ENCODE peak calls at places on chromosomes 3 and 15, in six cellular contexts. A is neural progenitor cell, E is transverse colon, L is PC-3, X is IMR-90, V is A549. G is an unnamed sample. For H3K4me1 and H3K9me3, the result is how much of the 10 kb centered on the place peaks cover.

GRCh38 chr3:83500422-83500821 is 1458.4 kb upstream of the CADM2 start:
- DNase-seq in A (no peak), E (no peak), L (peak), X (no peak), V (peak), G (no peak)

GRCh38 chr3:136787226-136787793 is 31.6 kb upstream of the SLC35G2 start:
- DNase-seq in A (no peak), E (peak), L (no peak), X (peak), V (no peak), G (peak)

GRCh38 chr3:130850044-130850797 is 43.7 kb upstream of the ATP2C1 start:
- DNase-seq in A (no peak), E (no peak), L (peak), X (peak), V (peak), G (peak)

GRCh38 chr3:167872941-167873340 is 137.4 kb downstream of the SERPINI1 start:
- DNase-seq in A (no peak), E (no peak), L (peak), X (no peak), V (no peak), G (no peak)

GRCh38 chr3:190041333-190042041 is 79.2 kb downstream of the P3H2 start:
- DNase-seq in A (peak), E (no peak), L (no peak), X (peak), V (no peak), G (peak)

GRCh38 chr3:11495948-11496557 is 147.7 kb downstream of the VGLL4 start:
- DNase-seq in A (peak), E (no peak), L (no peak), X (no peak), V (no peak), G (no peak)

GRCh38 chr3:46667657-46668056 is 25.8 kb downstream of the ALS2CL start:
- DNase-seq in A (no peak), E (peak), L (no peak), X (no peak), V (no peak), G (no peak)

GRCh38 chr3:175511219-175511780 is 652.2 kb downstream of the NAALADL2 start:
- DNase-seq in A (no peak), E (no peak), L (no peak), X (no peak), V (no peak), G (no peak)

GRCh38 chr15:75696303-75696657 is 16.4 kb downstream of the CSPG4 start:
- DNase-seq in A (no peak), E (no peak), L (no peak), X (no peak), V (no peak), G (no peak)

GRCh38 chr3:168545591-168545990 is 449.9 kb upstream of the GOLIM4 start:
- DNase-seq in A (peak), E (no peak), L (no peak), X (peak), V (no peak), G (no peak)

GRCh38 chr3:134449277-134449676 is 36.5 kb downstream of the ANAPC13 start:
- DNase-seq in A (peak), E (peak), L (peak), X (peak), V (peak), G (peak)

GRCh38 chr3:161349529-161350278 is 21.6 kb downstream of the SPTSSB start:
- DNase-seq in A (no peak), E (no peak), L (peak), X (peak), V (peak), G (peak)

GRCh38 chr3:133117342-133117741 is 79.2 kb downstream of the TMEM108 start:
- DNase-seq in A (no peak), E (no peak), L (no peak), X (no peak), V (no peak), G (no peak)

GRCh38 chr3:133749427-133750200 is 3.4 kb downstream of the TF start:
- DNase-seq in A (no peak), E (no peak), L (no peak), X (no peak), V (no peak), G (no peak)

GRCh38 chr3:33883538-33884203 is 85.2 kb downstream of the PDCD6IP start:
- DNase-seq in A (peak), E (no peak), L (peak), X (peak), V (peak), G (peak)

GRCh38 chr15:66891776-66892175 is 173.6 kb upstream of the SMAD3 start:
- DNase-seq in A (no peak), E (no peak), L (no peak), X (no peak), V (no peak), G (no peak)

GRCh38 chr15:70083946-70084345 is 13.8 kb downstream of the TLE3 start:
- DNase-seq in A (no peak), E (no peak), L (no peak), X (no peak), V (no peak), G (no peak)

GRCh38 chr3:157354254-157354653 is 82.4 kb upstream of the PTX3 start:
- DNase-seq in A (no peak), E (no peak), L (no peak), X (no peak), V (no peak), G (no peak)

GRCh38 chr3:32104492-32104891 is 1.9 kb upstream of the GPD1L start:
- DNase-seq in A (no peak), E (no peak), L (peak), X (peak), V (peak), G (no peak)

GRCh38 chr15:40747685-40748631 is 7.1 kb downstream of the RMDN3 start:
- DNase-seq in A (no peak), E (no peak), L (no peak), X (no peak), V (no peak), G (peak)

GRCh38 chr3:106714400-106714799 is 662.8 kb upstream of the CCDC54 start:
- DNase-seq in A (no peak), E (no peak), L (no peak), X (no peak), V (no peak), G (no peak)

GRCh38 chr15:76840830-76841460 is 64.2 kb downstream of the SCAPER start:
- DNase-seq in A (peak), E (no peak), L (peak), X (peak), V (peak), G (peak)

GRCh38 chr15:60589728-60590127 is 110.8 kb upstream of the ICE2 start:
- DNase-seq in A (no peak), E (no peak), L (no peak), X (peak), V (no peak), G (no peak)

DNA sequence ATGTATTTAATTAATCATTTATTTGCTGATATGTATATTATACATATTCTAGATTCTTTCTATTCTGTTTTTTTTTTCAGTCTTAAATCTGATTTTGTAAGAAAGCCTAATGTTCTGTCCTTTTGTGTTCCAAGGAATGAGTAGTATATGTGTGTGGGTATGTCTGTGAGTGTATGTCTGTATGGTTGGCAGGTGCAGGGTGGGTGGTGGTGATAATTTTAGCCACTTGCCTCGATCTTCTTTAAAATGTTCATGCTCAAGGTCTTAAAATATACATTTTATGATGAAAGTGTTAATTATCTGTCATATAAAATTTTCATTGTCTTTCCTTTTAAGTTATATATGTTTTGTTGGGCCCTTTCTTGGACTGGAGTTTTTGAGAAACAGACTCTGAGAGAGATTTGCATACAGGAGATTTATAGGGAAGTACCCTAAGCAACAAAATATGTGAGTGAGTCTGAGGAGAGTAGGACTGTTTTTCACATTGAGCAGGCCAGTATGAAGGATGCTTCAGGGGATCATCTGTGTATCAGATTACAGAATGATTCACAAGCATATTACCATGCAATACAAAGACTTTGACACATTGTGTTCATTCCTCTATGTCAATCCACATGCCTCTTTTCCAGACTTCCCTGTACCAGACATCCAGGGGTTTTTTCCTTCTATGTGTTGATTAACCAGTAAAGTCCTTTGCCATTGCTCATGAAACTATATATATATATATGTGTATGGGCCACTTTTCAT is 211.0 kb upstream of the DPPA4 start:
- DNase-seq in A (no peak), E (no peak), L (peak), X (peak), V (no peak), G (no peak)
- H3K4me1 ChIP-seq in A (under half), E (under half), L (under half), X (under half), V (under half), G (under half)

DNA sequence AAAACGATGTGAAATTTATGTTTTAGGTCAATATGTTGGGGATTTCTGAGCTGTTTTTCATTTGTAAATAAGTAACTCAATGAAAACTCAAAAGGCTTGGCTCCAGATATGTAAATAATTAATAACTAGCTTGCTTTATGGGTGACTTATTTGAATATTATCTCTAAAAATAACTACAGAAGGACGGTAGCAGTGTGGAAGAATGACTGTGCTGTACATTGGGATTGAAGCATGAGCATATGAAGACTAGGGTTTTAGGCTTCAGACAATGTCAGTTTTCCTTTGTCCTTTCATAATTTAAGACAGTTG is 343.9 kb downstream of the GRM7 start:
- DNase-seq in A (no peak), E (no peak), L (no peak), X (no peak), V (no peak), G (no peak)
- H3K9me3 ChIP-seq in A (under half), E (under half), L (under half), X (under half), V (under half), G (under half)

GRCh38 chr3:180196658-180197057 is 159.9 kb upstream of the PEX5L start:
- DNase-seq in A (no peak), E (no peak), L (no peak), X (no peak), V (no peak), G (no peak)
- H3K27ac ChIP-seq in A (no peak), E (no peak), L (no peak), X (no peak), V (no peak), G (no peak)

GRCh38 chr3:71120012-71120411 is 463.5 kb downstream of the FOXP1 start:
- DNase-seq in A (no peak), E (no peak), L (peak), X (no peak), V (peak), G (no peak)

GRCh38 chr3:71121429-71122167 is 461.9 kb downstream of the FOXP1 start:
- DNase-seq in A (no peak), E (no peak), L (no peak), X (no peak), V (no peak), G (no peak)

GRCh38 chr3:71117572-71118247 is 465.8 kb downstream of the FOXP1 start:
- DNase-seq in A (no peak), E (no peak), L (peak), X (peak), V (no peak), G (no peak)

GRCh38 chr3:71118406-71118805 is 465.1 kb downstream of the FOXP1 start:
- DNase-seq in A (no peak), E (no peak), L (no peak), X (no peak), V (no peak), G (no peak)

GRCh38 chr3:71119171-71119570 is 464.4 kb downstream of the FOXP1 start:
- DNase-seq in A (no peak), E (no peak), L (peak), X (peak), V (no peak), G (no peak)
- H3K4me1 ChIP-seq in A (under half), E (under half), L (under half), X (under half), V (under half), G (under half)

DNA sequence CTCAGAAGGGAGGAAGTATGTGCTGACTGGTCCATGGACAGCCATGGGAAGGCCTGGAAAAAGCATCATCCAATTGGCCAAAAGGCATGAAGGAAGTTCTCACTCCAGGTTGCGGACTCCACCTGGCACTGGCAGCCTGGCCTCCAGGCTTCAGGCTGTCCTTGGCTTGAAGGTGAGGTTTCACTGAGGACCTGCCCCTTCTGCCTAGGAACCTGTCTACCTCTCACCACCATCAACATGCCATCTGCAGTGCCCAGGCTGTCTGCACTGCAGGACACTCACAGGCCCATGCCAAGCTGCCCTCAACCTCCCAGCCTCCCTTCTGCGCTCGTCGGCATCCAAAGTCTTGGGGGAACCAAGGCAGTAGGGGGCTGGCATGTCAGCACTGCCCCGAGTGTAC is 51.1 kb downstream of the CEP70 start:
- DNase-seq in A (no peak), E (no peak), L (no peak), X (no peak), V (no peak), G (no peak)
- H3K9me3 ChIP-seq in A (under half), E (under half), L (under half), X (under half), V (under half), G (under half)

DNA sequence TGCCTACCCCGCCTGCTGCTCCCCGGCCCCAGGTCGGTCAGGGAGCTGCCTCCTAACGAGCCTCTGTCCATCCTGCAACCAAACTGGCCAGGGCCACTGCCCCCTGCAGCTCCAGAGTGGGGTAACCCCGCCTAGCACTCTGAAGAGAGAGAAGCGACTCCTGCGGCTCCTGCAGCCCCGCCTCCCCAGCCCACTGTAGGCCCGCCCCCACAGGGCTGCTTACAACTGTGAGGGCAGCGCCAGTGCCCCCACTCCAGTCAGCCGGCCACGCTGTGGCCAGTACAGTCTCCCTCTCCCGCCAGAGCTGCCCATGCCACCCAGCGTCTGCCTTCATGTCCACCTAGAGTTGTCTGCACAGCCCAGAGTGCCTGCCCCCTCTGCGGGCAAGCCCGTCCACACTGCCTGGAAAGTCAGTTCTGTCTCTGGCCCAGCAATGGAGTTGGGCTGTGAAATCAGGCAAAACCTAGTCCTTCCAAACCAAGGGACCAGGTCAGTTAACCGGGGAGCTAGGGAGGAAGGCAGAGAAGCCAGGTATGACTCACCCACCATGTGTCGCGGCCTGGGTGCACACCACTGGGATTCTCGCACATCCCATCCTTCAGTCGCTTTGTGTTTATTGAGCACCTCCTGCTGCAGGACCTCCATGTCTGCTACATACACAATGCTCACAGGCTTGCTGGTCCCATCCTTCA is 2.4 kb downstream of the UCN2 start:
- DNase-seq in A (peak), E (peak), L (no peak), X (peak), V (no peak), G (no peak)
- H3K27ac ChIP-seq in A (no peak), E (peak), L (no peak), X (peak), V (no peak), G (no peak)